ENCODE peak calls at places on chromosomes 4 and X, in ten cellular contexts. R, T, I, S, J, N, D, M, E and X are unnamed samples.
A peak's percentile ranks its signal among the peaks of the same experiment; 100 is the strongest.

GRCh38 chrX:53288173-53288572 is 6.8 kb upstream of the IQSEC2 start:
- DNase-seq in R (no peak), T (peak; percentile 18), I (no peak), S (no peak), J (no peak), N (no peak), D (peak; percentile 36), M (no peak), E (no peak), X (peak; percentile 62)

GRCh38 chrX:154486396-154487207 is at the start of gene UBL4A:
- DNase-seq in R (peak; percentile 68), T (peak; percentile 69), I (peak; percentile 25), S (peak; percentile 89), J (peak; percentile 15), N (peak; percentile 35), D (peak; percentile 76), M (peak; percentile 70), E (peak; percentile 80), X (peak; percentile 65)

GRCh38 chr4:39883645-39884044 is 94.1 kb downstream of the PDS5A start:
- DNase-seq in R (no peak), T (no peak), I (no peak), S (no peak), J (no peak), N (no peak), D (no peak), M (no peak), E (peak; percentile 76), X (no peak)

GRCh38 chr4:113276448-113277158 is 227.2 kb downstream of the ANK2 start:
- DNase-seq in R (no peak), T (no peak), I (no peak), S (no peak), J (no peak), N (no peak), D (no peak), M (no peak), E (no peak), X (no peak)

GRCh38 chr4:8474856-8475255 is 34.3 kb downstream of the TRMT44 start:
- DNase-seq in R (no peak), T (no peak), I (no peak), S (no peak), J (no peak), N (no peak), D (no peak), M (no peak), E (no peak), X (no peak)

GRCh38 chr4:17347445-17347844 is 164.4 kb downstream of the QDPR start:
- DNase-seq in R (no peak), T (peak; percentile 50), I (no peak), S (no peak), J (no peak), N (peak; percentile 27), D (no peak), M (no peak), E (peak; percentile 3), X (peak; percentile 17)

GRCh38 chrX:70096052-70096451 is 33.8 kb downstream of the OTUD6A start:
- DNase-seq in R (no peak), T (peak; percentile 24), I (no peak), S (no peak), J (no peak), N (no peak), D (no peak), M (no peak), E (peak; percentile 3), X (no peak)

GRCh38 chr4:112857461-112857860 is 192.0 kb upstream of the ANK2 start:
- DNase-seq in R (no peak), T (peak; percentile 81), I (peak; percentile 41), S (no peak), J (no peak), N (peak; percentile 82), D (no peak), M (no peak), E (peak; percentile 88), X (no peak)

GRCh38 chr4:111954546-111954945 is 190.7 kb upstream of the FAM241A start:
- DNase-seq in R (no peak), T (no peak), I (no peak), S (no peak), J (no peak), N (no peak), D (no peak), M (no peak), E (no peak), X (no peak)

GRCh38 chrX:30888526-30889146 is 418 bp downstream of the TAB3 start:
- DNase-seq in R (no peak), T (peak; percentile 35), I (no peak), S (no peak), J (no peak), N (no peak), D (no peak), M (no peak), E (no peak), X (peak; percentile 3)

GRCh38 chr4:184255361-184255760 is 37.7 kb upstream of the ENPP6 start:
- DNase-seq in R (no peak), T (no peak), I (peak; percentile 7), S (no peak), J (no peak), N (no peak), D (no peak), M (no peak), E (no peak), X (peak; percentile 23)

GRCh38 chr4:177737387-177737965 is 295.2 kb upstream of the AGA start:
- DNase-seq in R (no peak), T (no peak), I (no peak), S (no peak), J (no peak), N (peak; percentile 47), D (no peak), M (no peak), E (peak; percentile 5), X (no peak)